ENCODE peak calls at places on chromosomes 11 and 22, in five cellular contexts. E, R, M, H and I are unnamed samples.

GRCh38 chr11:95699631-95700470 is 89.7 kb downstream of the FAM76B start:
- DNase-seq in E (no peak), R (no peak), M (no peak), H (no peak), I (no peak)

GRCh38 chr11:61955416-61956135 is 5.4 kb downstream of the BEST1 start:
- DNase-seq in E (no peak), R (peak; percentile 95), M (no peak), H (no peak), I (peak; percentile 47)

GRCh38 chr11:36628765-36629199 is 30.7 kb upstream of the RAG2 start:
- DNase-seq in E (no peak), R (no peak), M (no peak), H (no peak), I (no peak)

GRCh38 chr11:13896175-13896989 is 66.1 kb upstream of the SPON1 start:
- DNase-seq in E (no peak), R (no peak), M (no peak), H (no peak), I (no peak)

GRCh38 chr11:27696961-27697360 is 3.3 kb downstream of the BDNF start:
- DNase-seq in E (no peak), R (no peak), M (no peak), H (no peak), I (no peak)

GRCh38 chr11:2592559-2593392 is 107.0 kb downstream of the KCNQ1OT1 start:
- DNase-seq in E (no peak), R (no peak), M (peak; percentile 16), H (no peak), I (no peak)

GRCh38 chr11:9180784-9181183 is 84.4 kb downstream of the DENND5A start:
- DNase-seq in E (no peak), R (no peak), M (no peak), H (no peak), I (no peak)

GRCh38 chr11:91433284-91434010 is 791.2 kb upstream of the FAT3 start:
- DNase-seq in E (no peak), R (no peak), M (no peak), H (no peak), I (no peak)

GRCh38 chr11:17736921-17737817 is 2.6 kb downstream of the KCNC1 start:
- DNase-seq in E (no peak), R (no peak), M (no peak), H (no peak), I (no peak)

GRCh38 chr11:2446590-2447252 is 1.9 kb downstream of the KCNQ1 start:
- DNase-seq in E (no peak), R (no peak), M (no peak), H (no peak), I (no peak)

GRCh38 chr11:130431337-130431773 is 2.9 kb upstream of the ADAMTS8 start:
- DNase-seq in E (peak; percentile 31), R (peak; percentile 88), M (no peak), H (peak; percentile 39), I (peak; percentile 90)

GRCh38 chr11:35367491-35367890 is 51.9 kb downstream of the SLC1A2 start:
- DNase-seq in E (no peak), R (no peak), M (no peak), H (peak; percentile 43), I (no peak)

GRCh38 chr11:12745787-12746186 is 71.6 kb downstream of the TEAD1 start:
- DNase-seq in E (no peak), R (no peak), M (no peak), H (no peak), I (no peak)

GRCh38 chr11:1831338-1832180 is 3.2 kb upstream of the SYT8 start:
- DNase-seq in E (no peak), R (no peak), M (no peak), H (no peak), I (no peak)

GRCh38 chr11:61111786-61112517 is 9.7 kb downstream of the CD5 start:
- DNase-seq in E (no peak), R (no peak), M (no peak), H (no peak), I (no peak)

GRCh38 chr11:131295986-131296385 is 74.4 kb upstream of the NTM start:
- DNase-seq in E (no peak), R (no peak), M (no peak), H (no peak), I (no peak)

GRCh38 chr11:390175-390574 is 3.8 kb upstream of the PKP3 start:
- DNase-seq in E (no peak), R (peak; percentile 83), M (no peak), H (no peak), I (no peak)

GRCh38 chr11:95222817-95223216 is 8.2 kb downstream of the SESN3 start:
- DNase-seq in E (no peak), R (no peak), M (no peak), H (no peak), I (no peak)

GRCh38 chr11:1238767-1239595 is 16.1 kb downstream of the MUC5B start:
- DNase-seq in E (no peak), R (peak; percentile 75), M (no peak), H (no peak), I (peak; percentile 89)

GRCh38 chr11:44979536-44980399 is 29.1 kb upstream of the TP53I11 start:
- DNase-seq in E (no peak), R (peak; percentile 62), M (no peak), H (no peak), I (no peak)

GRCh38 chr22:21951931-21952465 is 650 bp downstream of the PPM1F start:
- DNase-seq in E (no peak), R (peak; percentile 72), M (no peak), H (no peak), I (peak; percentile 54)

GRCh38 chr11:69489031-69489745 is 7.7 kb downstream of the LINC01488 start:
- DNase-seq in E (no peak), R (no peak), M (no peak), H (no peak), I (no peak)

GRCh38 chr11:32065865-32066264 is 25.0 kb upstream of the RCN1 start:
- DNase-seq in E (no peak), R (no peak), M (no peak), H (no peak), I (no peak)

GRCh38 chr11:114348200-114349191 is 51.8 kb downstream of the C11orf71 start:
- DNase-seq in E (no peak), R (peak; percentile 43), M (no peak), H (no peak), I (peak; percentile 29)

GRCh38 chr22:22684605-22685561 is 40.5 kb downstream of the GGTLC2 start:
- DNase-seq in E (peak; percentile 39), R (peak; percentile 67), M (no peak), H (no peak), I (peak; percentile 35)

GRCh38 chr11:44600739-44601416 is 35.4 kb downstream of the CD82 start:
- DNase-seq in E (no peak), R (peak; percentile 53), M (no peak), H (no peak), I (peak; percentile 41)

GRCh38 chr11:94946812-94947211 is 26.5 kb downstream of the CWC15 start:
- DNase-seq in E (no peak), R (no peak), M (no peak), H (no peak), I (peak; percentile 24)

GRCh38 chr11:74138572-74138971 is 32.2 kb downstream of the C2CD3 start:
- DNase-seq in E (no peak), R (no peak), M (no peak), H (peak; percentile 50), I (no peak)

GRCh38 chr11:64245797-64246623 is 733 bp downstream of the PPP1R14B start:
- DNase-seq in E (no peak), R (no peak), M (no peak), H (peak; percentile 82), I (no peak)
- TF ChIP-seq CTCF in E (no peak), R (no peak), M (no peak), H (no peak), I (no peak)

GRCh38 chr11:75767793-75768111 is 826 bp upstream of the DGAT2 start:
- DNase-seq in E (no peak), R (no peak), M (no peak), H (no peak), I (no peak)

GRCh38 chr11:75768909-75769771 is 562 bp downstream of the DGAT2 start:
- DNase-seq in E (no peak), R (peak; percentile 39), M (no peak), H (no peak), I (no peak)

GRCh38 chr11:75767228-75767572 is 1.4 kb upstream of the DGAT2 start:
- DNase-seq in E (no peak), R (no peak), M (no peak), H (no peak), I (no peak)

GRCh38 chr11:75766449-75767227 is 1.9 kb upstream of the DGAT2 start:
- DNase-seq in E (no peak), R (no peak), M (no peak), H (no peak), I (no peak)

GRCh38 chr11:75768112-75768908 is at the start of gene DGAT2:
- DNase-seq in E (no peak), R (peak; percentile 71), M (peak; percentile 45), H (peak; percentile 34), I (peak; percentile 84)
- TF ChIP-seq CTCF in E (peak; percentile 40), R (peak; percentile 43), M (no peak), H (no peak), I (peak; percentile 27)

GRCh38 chr11:15941206-15941770 is 415.1 kb downstream of the SOX6 start:
- DNase-seq in E (no peak), R (peak; percentile 87), M (no peak), H (no peak), I (peak; percentile 72)
- TF ChIP-seq CTCF in E (peak; percentile 75), R (peak; percentile 98), M (peak; percentile 95), H (peak; percentile 94), I (peak; percentile 89)

GRCh38 chr22:39560127-39560526 is 10.4 kb upstream of the CACNA1I start:
- DNase-seq in E (no peak), R (no peak), M (no peak), H (no peak), I (no peak)

GRCh38 chr22:39558950-39559349 is 11.6 kb upstream of the CACNA1I start:
- DNase-seq in E (no peak), R (no peak), M (no peak), H (no peak), I (no peak)

GRCh38 chr22:39559456-39560105 is 11.0 kb upstream of the CACNA1I start:
- DNase-seq in E (no peak), R (peak; percentile 81), M (no peak), H (no peak), I (peak; percentile 58)

GRCh38 chr22:39558254-39558727 is 12.3 kb upstream of the CACNA1I start:
- DNase-seq in E (no peak), R (no peak), M (no peak), H (no peak), I (peak; percentile 51)

DNA sequence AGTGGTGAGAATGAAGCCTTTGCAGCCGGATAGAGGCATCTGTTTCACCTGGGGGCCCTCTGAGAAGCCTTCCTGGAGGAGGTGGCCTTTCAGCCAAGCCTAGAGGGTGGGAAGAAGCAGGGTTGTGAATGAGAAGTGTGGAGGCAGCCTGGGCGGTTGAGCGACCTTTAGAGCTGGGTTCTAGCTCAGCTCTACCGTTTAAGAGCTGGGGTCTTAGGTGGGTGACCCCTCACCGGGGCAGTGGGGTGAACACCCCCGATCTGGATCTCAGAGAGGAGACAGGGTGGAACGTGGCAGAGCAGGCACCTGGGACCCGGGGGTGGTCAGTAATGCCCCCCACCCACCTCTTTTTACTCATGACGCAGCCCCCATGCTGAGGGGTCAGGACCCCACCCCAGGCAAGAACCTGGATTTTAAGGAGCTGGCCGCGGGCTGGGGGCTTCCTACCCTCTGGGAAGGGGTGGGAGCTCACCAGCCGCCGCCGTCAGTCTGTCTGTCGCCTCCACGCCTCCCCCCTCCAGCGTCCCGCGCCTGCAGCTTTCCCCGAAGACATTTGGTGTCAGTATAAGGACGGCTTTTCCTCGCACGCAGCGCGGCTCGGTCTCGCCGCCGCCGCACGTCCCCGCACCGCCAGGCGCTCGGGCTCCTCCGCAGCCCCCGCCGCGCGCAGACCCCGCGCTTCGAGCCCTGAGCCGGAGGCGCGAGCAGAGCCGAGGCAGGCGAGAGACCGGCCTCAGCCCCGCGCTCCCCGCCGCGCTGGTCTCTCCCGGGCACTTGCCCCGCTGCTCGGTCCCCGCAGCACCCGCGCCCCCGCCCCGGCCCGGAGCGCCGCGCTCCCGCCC is 13.4 kb upstream of the CACNA1I start:
- DNase-seq in E (no peak), R (no peak), M (no peak), H (no peak), I (peak; percentile 68)
- TF ChIP-seq CTCF in E (no peak), R (no peak), M (no peak), H (no peak), I (no peak)